ENCODE peak calls at places on chromosomes 11 and 22, in nine cellular contexts. R is tibial nerve; Z is uterus; X is left ventricle myocardium inferior; A is esophagus muscularis mucosa; Y is CD4-positive, CD25-positive, alpha-beta regulatory T cell; T is SJSA1; P is left lung; E is breast epithelium. O is an unnamed sample.

GRCh38 chr11:43904737-43905515 is 24.3 kb downstream of the ALKBH3 start:
- DNase-seq in P (no peak), Z (no peak), A (no peak), X (no peak), T (no peak), Y (no peak), R (no peak), E (no peak), O (no peak)

GRCh38 chr11:132106336-132106982 is 736.0 kb downstream of the NTM start:
- DNase-seq in Z (no peak), R (no peak), Y (no peak), E (no peak), A (no peak), P (no peak), X (no peak), T (no peak), O (no peak)

GRCh38 chr11:43943357-43943930 is 1.0 kb downstream of the C11orf96 start:
- DNase-seq in E (no peak), R (no peak), P (no peak), Z (no peak), X (no peak), A (no peak), T (no peak), Y (no peak), O (no peak)

GRCh38 chr11:45658292-45658991 is 7.0 kb downstream of the CHST1 start:
- DNase-seq in A (no peak), R (no peak), E (no peak), Y (no peak), P (no peak), T (no peak), Z (peak; percentile 51), X (peak; percentile 85), O (no peak)

GRCh38 chr22:26330971-26331625 is 98.0 kb upstream of the ASPHD2 start:
- DNase-seq in Y (peak; percentile 45), T (peak; percentile 54), Z (no peak), R (no peak), P (no peak), X (no peak), A (no peak), E (peak; percentile 19), O (no peak)

GRCh38 chr22:28034760-28035401 is 115.8 kb upstream of the PITPNB start:
- DNase-seq in X (peak; percentile 84), A (peak; percentile 92), P (no peak), T (no peak), R (peak; percentile 64), Y (peak; percentile 11), E (no peak), Z (peak; percentile 71), O (no peak)

GRCh38 chr22:27349456-27349855 is 452.1 kb downstream of the MN1 start:
- DNase-seq in Y (no peak), T (no peak), A (no peak), E (no peak), X (no peak), P (no peak), Z (no peak), R (no peak), O (no peak)

GRCh38 chr22:42780070-42780540 is 59.4 kb upstream of the A4GALT start:
- DNase-seq in A (no peak), Z (no peak), E (peak; percentile 50), P (peak; percentile 2), R (no peak), X (no peak), T (peak; percentile 77), Y (peak; percentile 67), O (no peak)

GRCh38 chr11:75576445-75577049 is 14.5 kb downstream of the SERPINH1 start:
- DNase-seq in P (peak; percentile 88), E (peak; percentile 70), X (no peak), R (peak; percentile 35), A (no peak), T (peak; percentile 39), Z (no peak), Y (no peak), O (no peak)

GRCh38 chr11:74169736-74170458 is 905 bp downstream of the C2CD3 start:
- DNase-seq in T (no peak), X (no peak), Y (no peak), E (no peak), Z (no peak), R (no peak), P (no peak), A (no peak), O (no peak)

GRCh38 chr11:82775736-82776346 is 42.2 kb upstream of the FAM181B start:
- DNase-seq in Z (no peak), P (no peak), Y (no peak), A (no peak), R (no peak), T (peak; percentile 59), X (no peak), E (no peak), O (no peak)

GRCh38 chr11:122998727-122999370 is 17.2 kb upstream of the BSX start:
- DNase-seq in T (no peak), E (no peak), R (no peak), Y (no peak), P (no peak), Z (no peak), A (no peak), X (no peak), O (no peak)

GRCh38 chr11:121426476-121427454 is 25.3 kb upstream of the SORL1 start:
- DNase-seq in P (peak; percentile 92), A (no peak), E (no peak), Z (peak; percentile 37), X (peak; percentile 57), R (no peak), T (no peak), Y (peak; percentile 31), O (no peak)

GRCh38 chr11:90629251-90629806 is 406.5 kb upstream of the CHORDC1 start:
- DNase-seq in T (no peak), Z (no peak), E (no peak), R (no peak), A (no peak), Y (no peak), P (no peak), X (no peak), O (no peak)

GRCh38 chr11:88193278-88193677 is 18.0 kb upstream of the RAB38 start:
- DNase-seq in P (no peak), X (no peak), R (no peak), T (no peak), A (no peak), Z (no peak), E (no peak), Y (no peak), O (no peak)

GRCh38 chr11:75273989-75274391 is 33.4 kb downstream of the TPBGL start:
- DNase-seq in R (no peak), P (no peak), X (no peak), T (no peak), Z (no peak), E (no peak), Y (no peak), A (no peak), O (no peak)

GRCh38 chr11:109015283-109015682 is 350.4 kb downstream of the DDX10 start:
- DNase-seq in Y (no peak), R (no peak), X (no peak), E (no peak), T (peak; percentile 22), Z (no peak), P (no peak), A (no peak), O (no peak)

GRCh38 chr11:32088117-32088941 is 2.5 kb upstream of the RCN1 start:
- DNase-seq in A (no peak), X (peak; percentile 40), Y (no peak), T (peak; percentile 88), R (peak; percentile 24), Z (no peak), E (no peak), P (no peak), O (no peak)

GRCh38 chr11:106399075-106399500 is 321.6 kb downstream of the AASDHPPT start:
- DNase-seq in R (peak; percentile 23), E (no peak), T (peak; percentile 71), A (no peak), X (no peak), Y (no peak), Z (peak; percentile 70), P (no peak), O (no peak)

DNA sequence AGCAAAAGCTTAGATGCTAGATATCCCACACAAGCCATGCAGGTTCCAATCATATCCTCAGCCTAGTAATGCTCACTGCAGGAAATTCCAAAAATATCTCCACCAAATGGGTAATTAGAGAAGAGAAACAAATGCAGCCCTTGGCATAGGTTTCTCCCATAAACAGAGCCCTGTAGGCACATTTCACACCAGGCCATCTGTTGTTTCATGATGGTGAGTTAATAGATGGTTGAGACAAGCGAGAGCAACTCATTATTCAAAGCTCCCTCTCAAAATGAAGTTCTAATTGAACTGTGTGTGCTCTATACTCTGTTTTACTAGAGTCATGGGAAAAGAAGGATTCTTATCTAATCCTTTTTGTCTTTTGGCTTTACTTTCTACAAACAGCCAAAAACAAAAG is 154.7 kb upstream of the TRPC6 start:
- DNase-seq in P (no peak), T (no peak), Z (no peak), Y (no peak), X (no peak), R (no peak), A (no peak), E (no peak), O (no peak)
- H3K27ac ChIP-seq in P (no peak overlapping the region), T (no peak overlapping the region), Z (no peak overlapping the region), Y (no peak overlapping the region), X (no peak overlapping the region), R (no peak overlapping the region), A (no peak overlapping the region), E (no peak overlapping the region), O (no peak overlapping the region)

GRCh38 chr22:44345872-44346271 is 33.1 kb upstream of the SHISAL1 start:
- DNase-seq in Z (no peak), P (no peak), R (no peak), T (no peak), X (no peak), Y (no peak), E (no peak), A (no peak), O (no peak)
- H3K27me3 ChIP-seq in Z (no peaks in the 10 kb centered on the region), P (no peaks in the 10 kb centered on the region), R (no peaks in the 10 kb centered on the region), T (no peaks in the 10 kb centered on the region), X (peaks cover 11% of the 10 kb centered on the region), Y (no peaks in the 10 kb centered on the region), E (no peaks in the 10 kb centered on the region), A (no peaks in the 10 kb centered on the region), O (peaks cover 93% of the 10 kb centered on the region)

DNA sequence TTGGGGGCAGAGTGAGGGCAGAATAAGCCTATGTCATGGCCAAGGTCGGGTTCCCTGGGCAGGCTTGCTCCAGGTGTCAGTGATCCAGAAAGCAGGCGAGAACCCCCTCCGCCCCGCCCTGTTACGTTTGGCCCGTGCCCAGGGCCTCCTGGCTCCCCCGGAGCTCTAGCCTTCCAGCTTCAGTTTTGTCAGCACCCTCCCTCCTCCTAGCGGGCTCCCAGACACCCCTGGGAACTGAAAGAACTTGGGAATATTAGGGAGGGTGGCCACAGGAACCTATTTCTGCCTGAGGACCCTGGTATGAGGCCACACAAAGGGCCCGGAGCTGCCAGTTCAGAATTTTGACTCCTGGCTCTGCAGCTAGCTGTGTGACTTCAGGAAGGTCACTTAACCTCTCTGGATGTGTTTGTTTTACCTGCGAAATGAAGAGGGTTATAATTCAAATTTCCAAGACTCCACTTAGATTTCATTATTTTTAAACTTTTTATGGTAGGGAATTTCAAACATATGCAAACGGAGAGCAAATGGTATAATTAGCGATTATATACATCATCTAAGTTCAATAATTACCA is 1.2 kb downstream of the TUBA8 start:
- DNase-seq in T (no peak), X (peak; percentile 79), Y (no peak), A (no peak), E (no peak), R (no peak), Z (no peak), P (no peak), O (no peak)
- H3K4me1 ChIP-seq in T (peaks cover 12% of the 10 kb centered on the region), X (peaks cover 53% of the 10 kb centered on the region), Y (peaks cover 18% of the 10 kb centered on the region), A (peaks cover 44% of the 10 kb centered on the region), E (peaks cover 3% of the 10 kb centered on the region), R (no peaks in the 10 kb centered on the region), Z (no peaks in the 10 kb centered on the region), P (peaks cover 25% of the 10 kb centered on the region), O (peaks cover 11% of the 10 kb centered on the region)

GRCh38 chr11:78982377-78982925 is 407.8 kb upstream of the NARS2 start:
- DNase-seq in E (no peak), X (no peak), A (no peak), R (no peak), Y (no peak), T (no peak), P (no peak), Z (no peak), O (no peak)
- H3K27ac ChIP-seq in E (no peak overlapping the region), X (no peak overlapping the region), A (no peak overlapping the region), R (no peak overlapping the region), Y (no peak overlapping the region), T (no peak overlapping the region), P (no peak overlapping the region), Z (no peak overlapping the region), O (no peak overlapping the region)